ENCODE peak calls at places on chromosomes 4 and X, in five cellular contexts. T is A549, V is right lobe of liver, N is stomach, X is HCT116. M is an unnamed sample.

GRCh38 chr4:65416875-65417274 is 253.4 kb downstream of the EPHA5 start:
- DNase-seq in T (peak; percentile 7), V (peak; percentile 74), N (peak; percentile 92), X (no peak), M (no peak)

GRCh38 chr4:57162499-57163019 is 52.4 kb upstream of the IGFBP7 start:
- DNase-seq in T (no peak), V (no peak), N (no peak), X (no peak), M (no peak)

GRCh38 chrX:83892433-83892832 is 31.5 kb downstream of the CYLC1 start:
- DNase-seq in T (no peak), V (no peak), N (no peak), X (no peak), M (no peak)

GRCh38 chr4:56307423-56307822 is 79.9 kb downstream of the AASDH start:
- DNase-seq in T (peak; percentile 1), V (no peak), N (no peak), X (peak; percentile 29), M (no peak)

GRCh38 chr4:26854701-26855100 is 5.9 kb upstream of the STIM2 start:
- DNase-seq in T (no peak), V (no peak), N (no peak), X (no peak), M (no peak)

GRCh38 chrX:13364230-13364629 is 44.4 kb upstream of the ATXN3L start:
- DNase-seq in T (no peak), V (no peak), N (no peak), X (no peak), M (no peak)

GRCh38 chrX:45385767-45386166 is 185.1 kb upstream of the DIPK2B start:
- DNase-seq in T (no peak), V (no peak), N (no peak), X (no peak), M (no peak)

GRCh38 chrX:102659790-102660757 is 8.8 kb downstream of the GPRASP1 start:
- DNase-seq in T (peak; percentile 71), V (peak; percentile 91), N (peak; percentile 84), X (no peak), M (peak; percentile 16)

GRCh38 chrX:29661290-29661689 is 554.1 kb upstream of the MAGEB2 start:
- DNase-seq in T (peak; percentile 9), V (no peak), N (no peak), X (no peak), M (no peak)

GRCh38 chr4:118265312-118266144 is 87.3 kb downstream of the PRSS12 start:
- DNase-seq in T (no peak), V (peak; percentile 66), N (peak; percentile 51), X (no peak), M (no peak)

GRCh38 chrX:81120936-81121351 is 80.8 kb downstream of the HMGN5 start:
- DNase-seq in T (peak; percentile 60), V (no peak), N (peak; percentile 34), X (no peak), M (no peak)

GRCh38 chr4:118034061-118034785 is at the start of gene NDST3:
- DNase-seq in T (peak; percentile 75), V (peak; percentile 75), N (peak; percentile 78), X (peak; percentile 71), M (no peak)

GRCh38 chr4:89704651-89705395 is 132.1 kb downstream of the SNCA start:
- DNase-seq in T (no peak), V (no peak), N (no peak), X (no peak), M (no peak)

GRCh38 chrX:9928083-9928482 is 39.1 kb upstream of the CLDN34 start:
- DNase-seq in T (no peak), V (no peak), N (no peak), X (no peak), M (no peak)

GRCh38 chr4:97252615-97253154 is 890.6 kb downstream of the STPG2 start:
- DNase-seq in T (no peak), V (no peak), N (no peak), X (no peak), M (no peak)

GRCh38 chrX:43504394-43504793 is 151.7 kb upstream of the MAOA start:
- DNase-seq in T (no peak), V (no peak), N (no peak), X (no peak), M (no peak)

GRCh38 chr4:153573881-153574807 is 108.0 kb downstream of the TMEM131L start:
- DNase-seq in T (peak; percentile 51), V (peak; percentile 70), N (peak; percentile 67), X (peak; percentile 37), M (no peak)

GRCh38 chrX:17374619-17375360 is at the start of gene NHS:
- DNase-seq in T (peak; percentile 87), V (peak; percentile 57), N (peak; percentile 65), X (peak; percentile 61), M (no peak)

GRCh38 chr4:119517361-119518229 is 111.0 kb downstream of the PDE5A start:
- DNase-seq in T (peak; percentile 33), V (no peak), N (no peak), X (no peak), M (no peak)

GRCh38 chr4:5827108-5828004 is 65.5 kb downstream of the CRMP1 start:
- DNase-seq in T (no peak), V (peak; percentile 47), N (no peak), X (no peak), M (no peak)

GRCh38 chr4:66562276-66562806 is 892.1 kb upstream of the EPHA5 start:
- DNase-seq in T (no peak), V (no peak), N (no peak), X (no peak), M (no peak)

GRCh38 chrX:41963348-41963747 is 40.0 kb upstream of the CASK start:
- DNase-seq in T (no peak), V (no peak), N (no peak), X (no peak), M (no peak)

GRCh38 chrX:17475820-17476219 is 100.8 kb downstream of the NHS start:
- DNase-seq in T (no peak), V (no peak), N (no peak), X (no peak), M (no peak)

GRCh38 chr4:153332936-153333335 is 11.6 kb upstream of the MND1 start:
- DNase-seq in T (no peak), V (no peak), N (no peak), X (no peak), M (no peak)

GRCh38 chr4:74283614-74284013 is 24.7 kb upstream of the EPGN start:
- DNase-seq in T (peak; percentile 38), V (no peak), N (no peak), X (peak; percentile 61), M (no peak)

GRCh38 chr4:184019667-184020665 is 114.9 kb downstream of the STOX2 start:
- DNase-seq in T (no peak), V (no peak), N (no peak), X (no peak), M (no peak)

GRCh38 chr4:120994521-120994920 is 72.0 kb upstream of the PRDM5 start:
- DNase-seq in T (no peak), V (no peak), N (no peak), X (no peak), M (no peak)

GRCh38 chr4:1968667-1969295 is 40.0 kb downstream of the NELFA start:
- DNase-seq in T (no peak), V (no peak), N (no peak), X (no peak), M (no peak)

GRCh38 chr4:1971456-1972200 is 37.1 kb downstream of the NELFA start:
- DNase-seq in T (no peak), V (peak; percentile 37), N (no peak), X (no peak), M (no peak)

GRCh38 chr4:1972414-1972813 is 36.4 kb downstream of the NELFA start:
- DNase-seq in T (no peak), V (peak; percentile 25), N (no peak), X (no peak), M (no peak)

GRCh38 chr4:1970926-1971325 is 37.8 kb downstream of the NELFA start:
- DNase-seq in T (no peak), V (no peak), N (no peak), X (no peak), M (no peak)

GRCh38 chr4:1969928-1970723 is 38.6 kb downstream of the NELFA start:
- DNase-seq in T (no peak), V (peak; percentile 27), N (no peak), X (no peak), M (no peak)
- TF ChIP-seq POLR2A in T (no peak), V (no peak), N (no peak), X (no peak), M (no peak)

DNA sequence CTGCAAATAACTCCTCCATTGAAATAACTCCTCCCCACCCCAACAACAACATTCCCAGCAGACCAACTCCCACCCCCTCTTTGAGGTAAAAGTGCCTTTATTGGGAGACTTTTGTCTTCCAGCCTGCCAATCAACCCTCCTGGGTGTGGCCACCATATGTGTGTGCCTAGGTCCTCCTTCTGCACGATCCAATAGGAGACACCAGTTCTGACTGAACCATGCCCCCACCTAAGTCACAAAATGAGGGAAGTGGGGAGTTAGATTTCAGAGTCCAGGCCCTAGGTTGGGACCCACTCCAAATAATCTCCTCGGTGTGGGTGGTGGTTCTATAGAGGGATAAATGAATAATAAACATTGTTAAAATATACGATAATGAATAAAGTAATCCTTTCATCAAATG is 3.0 kb downstream of the PLP2 start:
- DNase-seq in T (peak; percentile 38), V (no peak), N (no peak), X (no peak), M (no peak)
- TF ChIP-seq POLR2A in T (no peak), V (no peak), N (no peak), X (no peak), M (no peak)

DNA sequence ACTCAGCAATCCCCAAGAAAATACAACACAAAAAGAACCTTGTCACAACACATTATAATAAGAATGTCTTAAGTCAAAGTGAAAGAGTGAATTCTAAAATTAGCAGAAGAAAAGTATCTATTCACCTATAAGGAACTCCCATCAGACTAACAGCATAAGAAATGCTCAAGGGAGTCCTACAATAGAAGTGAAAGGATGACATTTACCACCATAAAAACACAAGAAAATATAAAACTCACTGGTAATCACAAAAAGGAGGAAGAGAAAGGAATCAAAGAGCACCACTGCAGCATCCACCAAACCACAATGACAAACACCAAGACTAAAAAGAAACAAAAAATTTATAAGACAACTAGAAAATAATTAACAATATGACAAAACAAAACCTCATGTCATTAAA is 257.0 kb upstream of the AGTR2 start:
- DNase-seq in T (no peak), V (no peak), N (no peak), X (no peak), M (no peak)
- TF ChIP-seq POLR2A in T (no peak), V (no peak), N (no peak), X (no peak), M (no peak)

DNA sequence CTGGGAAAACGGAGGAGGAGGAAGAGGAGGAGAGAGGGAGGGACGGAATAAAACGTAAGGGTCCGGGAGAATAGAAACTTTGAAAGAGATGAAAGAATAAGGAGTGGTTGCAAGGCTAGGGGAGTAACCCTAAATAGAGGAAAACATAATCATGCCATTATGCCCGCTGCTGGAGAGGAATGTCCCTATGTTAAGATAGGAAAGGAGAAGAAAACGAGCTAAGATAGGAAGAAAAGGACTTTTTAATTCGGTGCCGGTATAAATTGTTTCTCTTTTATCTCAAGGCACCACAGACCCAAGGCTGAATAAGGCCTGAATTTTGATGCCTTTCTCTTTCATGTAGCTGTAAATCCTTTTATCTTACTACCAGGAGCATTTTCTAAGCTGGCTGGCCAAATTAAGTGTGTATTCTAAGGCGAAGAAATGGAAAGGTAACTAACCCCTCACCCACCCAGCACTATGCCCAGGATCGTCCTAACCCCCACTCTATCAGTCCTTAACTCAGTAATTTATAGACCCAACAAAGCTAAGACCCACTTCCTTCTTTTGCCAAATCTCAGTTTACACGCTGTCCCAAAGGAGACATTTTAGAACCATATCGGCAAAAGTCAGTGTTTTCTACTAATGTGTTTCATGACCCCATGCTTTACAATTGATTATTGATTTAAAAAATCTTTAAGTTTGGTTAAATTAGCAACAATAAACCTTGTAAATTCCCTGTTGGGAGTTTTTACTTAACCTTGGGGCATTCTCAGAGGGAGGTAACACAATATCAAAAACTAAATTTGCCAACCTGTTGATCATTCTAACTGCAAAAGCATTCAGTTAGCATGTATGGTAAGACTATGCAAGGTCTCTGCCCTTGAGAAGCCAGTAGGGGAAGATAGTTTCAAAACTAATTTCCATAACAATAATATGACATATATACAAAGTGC is 1.1 kb upstream of the CUL4B start:
- DNase-seq in T (no peak), V (no peak), N (no peak), X (no peak), M (no peak)
- TF ChIP-seq POLR2A in T (no peak), V (no peak), N (no peak), X (peak; percentile 41), M (peak; percentile 23)